ENCODE peak calls at places on chromosomes 4 and X, in four cellular contexts. One of them, this sample, is unnamed.

GRCh38 chr4:80305466-80305865 is 30.1 kb upstream of the CFAP299 start:
- DNase-seq in upper lobe of left lung: no peak
- DNase-seq in DND-41: no peak
- DNase-seq in neural crest cell: no peak
- DNase-seq in this sample: no peak

GRCh38 chr4:7769936-7770674 is 169.6 kb downstream of the AFAP1 start:
- DNase-seq in upper lobe of left lung: no peak
- DNase-seq in DND-41: no peak
- DNase-seq in neural crest cell: no peak
- DNase-seq in this sample: no peak

GRCh38 chr4:55865228-55865806 is 11.9 kb downstream of the EXOC1 start:
- DNase-seq in upper lobe of left lung: no peak
- DNase-seq in DND-41: no peak
- DNase-seq in neural crest cell: no peak
- DNase-seq in this sample: no peak

GRCh38 chr4:111849726-111850284 is 295.4 kb upstream of the FAM241A start:
- DNase-seq in upper lobe of left lung: no peak
- DNase-seq in DND-41: no peak
- DNase-seq in neural crest cell: no peak
- DNase-seq in this sample: no peak

GRCh38 chr4:30269850-30270249 is 450.3 kb upstream of the PCDH7 start:
- DNase-seq in upper lobe of left lung: no peak
- DNase-seq in DND-41: no peak
- DNase-seq in neural crest cell: no peak
- DNase-seq in this sample: no peak

GRCh38 chr4:149112109-149112508 is 669.9 kb upstream of the NR3C2 start:
- DNase-seq in upper lobe of left lung: no peak
- DNase-seq in DND-41: no peak
- DNase-seq in neural crest cell: no peak
- DNase-seq in this sample: no peak

GRCh38 chrX:26470946-26471345 is 255.0 kb downstream of the MAGEB5 start:
- DNase-seq in upper lobe of left lung: no peak
- DNase-seq in DND-41: no peak
- DNase-seq in neural crest cell: no peak
- DNase-seq in this sample: no peak

GRCh38 chr4:6177587-6178197 is 22.7 kb downstream of the JAKMIP1 start:
- DNase-seq in upper lobe of left lung: no peak
- DNase-seq in DND-41: peak
- DNase-seq in neural crest cell: no peak
- DNase-seq in this sample: no peak

GRCh38 chr4:8533274-8533865 is 46.8 kb upstream of the GPR78 start:
- DNase-seq in upper lobe of left lung: no peak
- DNase-seq in DND-41: no peak
- DNase-seq in neural crest cell: no peak
- DNase-seq in this sample: no peak

GRCh38 chrX:68462197-68462596 is 28.9 kb upstream of the OPHN1 start:
- DNase-seq in upper lobe of left lung: no peak
- DNase-seq in DND-41: no peak
- DNase-seq in neural crest cell: no peak
- DNase-seq in this sample: no peak

GRCh38 chrX:131675596-131676194 is 131.8 kb downstream of the OR13H1 start:
- DNase-seq in upper lobe of left lung: no peak
- DNase-seq in DND-41: no peak
- DNase-seq in neural crest cell: no peak
- DNase-seq in this sample: no peak

GRCh38 chrX:131677655-131678628 is 134.1 kb downstream of the OR13H1 start:
- DNase-seq in upper lobe of left lung: peak
- DNase-seq in DND-41: peak
- DNase-seq in neural crest cell: peak
- DNase-seq in this sample: peak
- TF ChIP-seq CTCF in upper lobe of left lung: peak
- TF ChIP-seq CTCF in DND-41: peak
- TF ChIP-seq CTCF in neural crest cell: peak
- TF ChIP-seq CTCF in this sample: peak

GRCh38 chr4:78592104-78592783 is 40.7 kb downstream of the ANXA3 start:
- DNase-seq in upper lobe of left lung: no peak
- DNase-seq in DND-41: peak
- DNase-seq in neural crest cell: no peak
- DNase-seq in this sample: no peak
- TF ChIP-seq CTCF in upper lobe of left lung: no peak
- TF ChIP-seq CTCF in DND-41: peak
- TF ChIP-seq CTCF in neural crest cell: peak
- TF ChIP-seq CTCF in this sample: peak

DNA sequence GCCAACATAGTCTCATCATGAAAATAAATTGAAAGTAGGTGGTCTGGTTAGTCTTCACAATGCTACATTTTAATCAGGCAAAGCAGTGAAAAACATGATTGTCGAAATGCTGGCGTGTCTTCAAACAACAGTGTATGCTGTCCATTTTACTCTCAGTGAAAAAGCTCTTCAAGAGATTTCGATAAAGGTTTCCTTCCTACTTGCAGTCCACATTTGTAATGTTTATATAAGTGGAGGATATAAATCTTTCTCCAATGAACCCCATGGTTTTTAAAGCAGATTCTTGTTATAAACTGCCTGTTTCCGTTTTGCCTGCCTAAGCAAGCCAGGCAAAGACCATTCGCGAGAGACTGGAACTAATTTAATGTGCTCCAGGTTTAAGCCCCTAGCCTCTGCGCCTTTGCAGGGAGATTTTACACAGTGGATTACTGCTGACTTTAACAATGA is 169.6 kb downstream of the SCFD2 start:
- DNase-seq in upper lobe of left lung: no peak
- DNase-seq in DND-41: no peak
- DNase-seq in neural crest cell: no peak
- DNase-seq in this sample: no peak
- TF ChIP-seq CTCF in upper lobe of left lung: no peak
- TF ChIP-seq CTCF in DND-41: no peak
- TF ChIP-seq CTCF in neural crest cell: no peak
- TF ChIP-seq CTCF in this sample: no peak

GRCh38 chrX:137428777-137429564 is 137.0 kb upstream of the ZIC3 start:
- DNase-seq in upper lobe of left lung: no peak
- DNase-seq in DND-41: no peak
- DNase-seq in neural crest cell: no peak
- DNase-seq in this sample: no peak

GRCh38 chrX:137430984-137431475 is 134.9 kb upstream of the ZIC3 start:
- DNase-seq in upper lobe of left lung: no peak
- DNase-seq in DND-41: no peak
- DNase-seq in neural crest cell: no peak
- DNase-seq in this sample: no peak

GRCh38 chrX:137431693-137432488 is 134.0 kb upstream of the ZIC3 start:
- DNase-seq in upper lobe of left lung: no peak
- DNase-seq in DND-41: no peak
- DNase-seq in neural crest cell: no peak
- DNase-seq in this sample: no peak

GRCh38 chrX:137430301-137430700 is 135.6 kb upstream of the ZIC3 start:
- DNase-seq in upper lobe of left lung: no peak
- DNase-seq in DND-41: no peak
- DNase-seq in neural crest cell: no peak
- DNase-seq in this sample: no peak

DNA sequence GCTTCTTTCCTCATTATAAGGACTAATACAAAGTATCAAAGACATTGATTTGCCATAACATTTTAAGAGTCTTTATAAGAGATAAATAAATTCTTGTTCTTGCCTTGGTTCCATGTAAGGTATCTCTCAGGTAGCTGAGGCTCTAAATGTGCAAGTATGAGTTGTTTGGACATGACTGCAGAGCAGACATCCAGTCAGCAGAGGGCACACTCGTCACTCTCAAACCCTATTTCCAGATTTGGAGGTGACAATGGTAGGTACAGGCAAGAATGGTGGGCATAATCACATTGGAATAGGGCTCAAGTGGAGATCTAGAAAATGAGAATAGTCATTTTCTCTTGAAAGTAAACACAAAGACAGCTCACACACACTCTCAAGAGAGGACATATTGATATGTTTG is 133.3 kb upstream of the ZIC3 start:
- DNase-seq in upper lobe of left lung: no peak
- DNase-seq in DND-41: peak
- DNase-seq in neural crest cell: no peak
- DNase-seq in this sample: no peak
- TF ChIP-seq CTCF in upper lobe of left lung: no peak
- TF ChIP-seq CTCF in DND-41: peak
- TF ChIP-seq CTCF in neural crest cell: peak
- TF ChIP-seq CTCF in this sample: peak

DNA sequence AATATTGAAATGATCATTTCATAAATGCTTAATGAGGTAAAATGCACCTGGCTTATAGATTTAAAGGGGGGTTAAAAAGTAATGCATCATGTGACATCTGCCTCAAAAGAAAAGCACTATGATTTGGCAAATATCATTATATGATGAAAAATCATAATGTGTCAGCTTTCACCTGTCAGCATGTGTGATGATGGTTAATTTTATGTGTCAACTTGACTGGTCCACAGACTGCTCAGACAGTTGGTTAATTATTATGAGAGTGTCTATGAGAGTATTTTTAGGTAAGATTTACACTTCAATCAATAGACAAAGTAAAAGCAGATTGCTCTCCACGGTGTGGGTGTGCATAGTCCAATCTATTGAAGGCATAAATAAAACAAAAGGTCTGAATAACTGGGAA is 1986.7 kb downstream of the PCDH7 start:
- DNase-seq in upper lobe of left lung: no peak
- DNase-seq in DND-41: no peak
- DNase-seq in neural crest cell: no peak
- DNase-seq in this sample: no peak
- TF ChIP-seq CTCF in upper lobe of left lung: no peak
- TF ChIP-seq CTCF in DND-41: no peak
- TF ChIP-seq CTCF in neural crest cell: no peak
- TF ChIP-seq CTCF in this sample: no peak

DNA sequence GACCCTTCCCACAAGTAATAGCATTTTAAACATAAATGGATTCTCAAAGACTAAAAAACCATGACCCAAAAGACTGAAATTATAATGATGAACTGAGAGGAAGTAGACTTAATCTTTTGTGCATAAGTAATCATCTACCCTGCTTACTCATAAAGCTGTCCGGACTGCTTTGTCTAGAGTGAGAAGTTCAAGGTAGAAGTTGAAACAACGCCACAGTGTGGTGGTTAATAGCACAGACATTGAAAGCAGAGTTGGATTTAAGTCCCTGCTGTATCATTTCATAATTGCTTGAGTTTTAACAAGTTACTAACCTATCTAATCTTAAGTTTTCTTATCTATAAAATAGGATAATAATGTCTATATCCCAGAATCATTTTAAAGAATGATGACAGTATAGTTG is 346.5 kb downstream of the CENPC start:
- DNase-seq in upper lobe of left lung: no peak
- DNase-seq in DND-41: no peak
- DNase-seq in neural crest cell: no peak
- DNase-seq in this sample: no peak
- TF ChIP-seq CTCF in upper lobe of left lung: no peak
- TF ChIP-seq CTCF in DND-41: peak
- TF ChIP-seq CTCF in neural crest cell: peak
- TF ChIP-seq CTCF in this sample: peak

GRCh38 chr4:77881460-77882295 is 19.0 kb downstream of the MRPL1 start:
- DNase-seq in upper lobe of left lung: no peak
- DNase-seq in DND-41: no peak
- DNase-seq in neural crest cell: no peak
- DNase-seq in this sample: no peak
- TF ChIP-seq CTCF in upper lobe of left lung: no peak
- TF ChIP-seq CTCF in DND-41: no peak
- TF ChIP-seq CTCF in neural crest cell: no peak
- TF ChIP-seq CTCF in this sample: peak

GRCh38 chr4:32462944-32463343 is 1742.8 kb downstream of the PCDH7 start:
- DNase-seq in upper lobe of left lung: no peak
- DNase-seq in DND-41: no peak
- DNase-seq in neural crest cell: no peak
- DNase-seq in this sample: no peak
- TF ChIP-seq CTCF in upper lobe of left lung: peak
- TF ChIP-seq CTCF in DND-41: peak
- TF ChIP-seq CTCF in neural crest cell: peak
- TF ChIP-seq CTCF in this sample: peak